ENCODE peak calls at places on chromosomes 13 and 19, in ten cellular contexts. R, D, L, S, I, A, C, U, N and T are unnamed samples.

GRCh38 chr19:48403606-48404005 is 10.1 kb downstream of the GRIN2D start:
- DNase-seq in N (no peak), L (no peak), U (peak; percentile 65), D (peak; percentile 70), I (no peak), S (peak; percentile 61), A (no peak), C (no peak), R (peak; percentile 80), T (no peak)

GRCh38 chr13:102913924-102914628 is 68.2 kb downstream of the ERCC5 start:
- DNase-seq in A (no peak), I (no peak), C (no peak), D (no peak), R (no peak), L (no peak), U (peak; percentile 38), N (peak; percentile 42), S (peak; percentile 55), T (no peak)

GRCh38 chr19:2841858-2842574 is 741 bp downstream of the ZNF555 start:
- DNase-seq in U (no peak), A (no peak), N (no peak), R (peak; percentile 27), C (no peak), D (peak; percentile 45), S (no peak), I (no peak), L (no peak), T (no peak)

GRCh38 chr19:14081797-14082674 is 3.5 kb downstream of the C19orf67 start:
- DNase-seq in I (no peak), D (peak; percentile 55), N (peak; percentile 68), U (no peak), S (peak; percentile 30), A (peak; percentile 56), L (no peak), C (no peak), R (no peak), T (no peak)

GRCh38 chr13:99312493-99312883 is 5.3 kb upstream of the GPR183 start:
- DNase-seq in N (no peak), I (peak; percentile 95), R (no peak), L (no peak), U (peak; percentile 92), S (peak; percentile 100), D (peak; percentile 24), C (no peak), A (peak; percentile 63), T (no peak)

GRCh38 chr19:39824143-39825092 is 9.5 kb downstream of the DYRK1B start:
- DNase-seq in R (peak; percentile 33), U (peak; percentile 94), S (peak; percentile 92), D (peak; percentile 95), I (peak; percentile 97), A (peak; percentile 89), C (peak; percentile 58), L (peak; percentile 76), N (peak; percentile 77), T (peak; percentile 77)

GRCh38 chr13:49938274-49938673 is 2.1 kb upstream of the SPRYD7 start:
- DNase-seq in C (no peak), I (no peak), U (no peak), N (no peak), R (peak; percentile 83), D (no peak), L (no peak), A (no peak), S (no peak), T (no peak)

GRCh38 chr13:51000576-51001260 is 91.1 kb downstream of the RNASEH2B start:
- DNase-seq in C (no peak), U (peak; percentile 65), S (peak; percentile 89), A (peak; percentile 75), I (peak; percentile 89), R (no peak), N (peak; percentile 80), D (no peak), L (no peak), T (peak; percentile 40)

GRCh38 chr19:5983367-5983955 is 5.5 kb upstream of the RANBP3 start:
- DNase-seq in U (no peak), A (no peak), I (no peak), C (no peak), R (no peak), N (no peak), L (no peak), D (no peak), S (peak; percentile 42), T (no peak)

GRCh38 chr13:35988648-35989081 is 142.5 kb downstream of the DCLK1 start:
- DNase-seq in L (no peak), N (no peak), S (peak; percentile 95), D (no peak), I (no peak), R (no peak), U (peak; percentile 94), A (no peak), C (no peak), T (no peak)

GRCh38 chr19:52724701-52725514 is 9.9 kb downstream of the ZNF611 start:
- DNase-seq in C (no peak), A (no peak), L (no peak), N (no peak), I (peak; percentile 57), U (no peak), R (no peak), S (no peak), D (no peak), T (no peak)

GRCh38 chr13:52906122-52906903 is 57.9 kb upstream of the PCDH8 start:
- DNase-seq in S (no peak), A (no peak), L (no peak), N (no peak), U (no peak), D (no peak), C (no peak), I (no peak), R (no peak), T (peak; percentile 19)

GRCh38 chr13:25630327-25630726 is 258.6 kb downstream of the ATP8A2 start:
- DNase-seq in C (no peak), I (no peak), D (no peak), A (no peak), L (no peak), S (no peak), N (no peak), R (no peak), U (no peak), T (no peak)

GRCh38 chr13:45678282-45678681 is 23.8 kb upstream of the CBY2 start:
- DNase-seq in L (no peak), N (no peak), S (no peak), R (no peak), A (no peak), D (no peak), C (no peak), U (no peak), I (no peak), T (no peak)

GRCh38 chr13:45681101-45681500 is 21.0 kb upstream of the CBY2 start:
- DNase-seq in S (peak; percentile 58), R (no peak), U (no peak), A (no peak), N (no peak), C (no peak), I (no peak), D (no peak), L (no peak), T (peak; percentile 32)

GRCh38 chr13:45682494-45683008 is 19.6 kb upstream of the CBY2 start:
- DNase-seq in C (no peak), D (no peak), L (no peak), S (no peak), I (no peak), A (no peak), R (no peak), U (no peak), N (no peak), T (no peak)

GRCh38 chr13:45683701-45684100 is 18.4 kb upstream of the CBY2 start:
- DNase-seq in I (no peak), A (no peak), S (no peak), N (no peak), C (no peak), R (no peak), D (no peak), U (no peak), L (no peak), T (peak; percentile 50)
- TF ChIP-seq CTCF in I (no peak), A (no peak), S (no peak), N (peak; percentile 24), C (no peak), R (peak; percentile 55), D (no peak), U (no peak), L (no peak), T (peak; percentile 24)

DNA sequence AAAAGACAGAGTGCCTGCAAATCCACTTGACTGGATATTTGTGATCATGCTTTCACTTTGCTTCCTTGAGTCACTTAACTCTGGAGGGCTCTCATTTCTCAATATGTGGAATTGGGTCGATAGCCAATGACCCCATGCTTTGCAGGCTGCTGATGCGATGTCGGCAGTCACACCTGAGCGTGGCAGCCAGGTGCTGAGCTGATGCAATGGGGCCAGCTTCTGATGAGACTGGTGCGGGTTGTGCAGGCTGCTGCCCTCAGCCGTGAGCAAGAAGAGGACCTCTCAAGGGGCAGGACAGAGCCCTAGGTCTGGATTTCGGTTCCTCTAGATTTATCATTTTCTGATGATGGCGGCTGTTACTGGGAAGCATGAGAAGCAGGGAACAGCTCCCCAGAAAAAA is 334.1 kb downstream of the TEX29 start:
- DNase-seq in A (no peak), L (no peak), U (no peak), D (no peak), S (no peak), N (no peak), R (no peak), I (peak; percentile 50), C (no peak), T (no peak)
- TF ChIP-seq CTCF in A (no peak), L (no peak), U (no peak), D (no peak), S (no peak), N (no peak), R (no peak), I (no peak), C (no peak), T (no peak)

DNA sequence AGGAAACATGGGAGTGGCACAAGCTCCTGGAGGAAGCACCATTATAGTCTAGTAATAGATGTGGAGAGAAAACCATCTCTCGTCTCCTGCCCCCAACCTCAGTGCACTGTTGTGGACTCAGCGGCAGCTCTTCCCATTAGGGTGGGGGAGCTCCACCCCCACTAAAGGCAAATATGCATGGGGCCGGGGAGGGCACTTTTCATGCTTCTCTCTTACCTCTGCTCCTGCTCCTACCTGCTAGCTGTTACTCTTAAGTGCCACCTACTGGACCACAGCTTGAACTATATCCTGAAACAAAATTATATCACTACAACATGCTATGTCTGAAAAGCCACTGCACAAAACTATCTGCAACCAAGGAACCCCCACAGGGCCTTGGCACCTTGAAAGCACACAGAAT is 112.6 kb upstream of the DACH1 start:
- DNase-seq in R (peak; percentile 2), D (peak; percentile 23), C (no peak), S (no peak), N (no peak), I (no peak), A (no peak), L (no peak), U (no peak), T (peak; percentile 3)
- TF ChIP-seq CTCF in R (peak; percentile 58), D (peak; percentile 32), C (no peak), S (no peak), N (peak; percentile 37), I (no peak), A (no peak), L (no peak), U (no peak), T (peak; percentile 40)

DNA sequence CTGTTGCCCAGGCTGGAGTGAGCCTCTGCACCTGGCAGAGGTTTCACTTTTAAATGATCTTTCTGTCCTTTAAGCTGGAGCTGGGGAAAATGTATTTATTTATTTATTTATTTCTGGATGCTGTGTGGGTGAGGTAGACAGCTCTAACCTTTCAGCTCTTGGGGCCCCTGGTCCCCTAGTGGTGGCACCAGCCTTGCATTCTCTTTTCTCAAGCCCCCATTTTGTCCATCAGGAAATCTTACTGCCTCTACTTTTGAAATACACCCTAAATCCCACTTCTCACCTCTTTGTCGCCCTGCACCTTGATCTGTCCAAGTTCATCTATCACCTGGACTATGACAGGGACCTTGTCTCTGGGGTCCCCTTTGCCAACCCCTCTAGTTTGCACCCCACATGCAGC is 2.1 kb upstream of the B9D2 start:
- DNase-seq in A (no peak), C (no peak), U (no peak), I (no peak), N (no peak), L (no peak), R (peak; percentile 34), S (no peak), D (no peak), T (no peak)
- TF ChIP-seq CTCF in A (no peak), C (no peak), U (peak; percentile 14), I (no peak), N (peak; percentile 27), L (no peak), R (peak; percentile 63), S (peak; percentile 18), D (no peak), T (no peak)